ENCODE peak calls at places on chromosomes 6 and 20, in seven cellular contexts. J, K, H, B, I, Y and G are unnamed samples.
A peak's percentile ranks its signal among the peaks of the same experiment; 100 is the strongest.

GRCh38 chr6:124011180-124011579 is 207.5 kb downstream of the NKAIN2 start:
- DNase-seq in J (no peak), K (no peak), H (no peak), B (no peak), I (no peak), Y (no peak), G (no peak)

GRCh38 chr6:110183292-110183691 is 3.1 kb downstream of the CDC40 start:
- DNase-seq in J (no peak), K (no peak), H (no peak), B (no peak), I (no peak), Y (no peak), G (no peak)

GRCh38 chr6:69086689-69087088 is 451.6 kb downstream of the ADGRB3 start:
- DNase-seq in J (no peak), K (no peak), H (no peak), B (no peak), I (no peak), Y (no peak), G (no peak)

GRCh38 chr6:131532476-131533108 is 40.4 kb upstream of the ARG1 start:
- DNase-seq in J (no peak), K (no peak), H (no peak), B (no peak), I (no peak), Y (no peak), G (no peak)

GRCh38 chr6:75755704-75756103 is 6.7 kb downstream of the MYO6 start:
- DNase-seq in J (no peak), K (no peak), H (no peak), B (no peak), I (no peak), Y (no peak), G (no peak)

GRCh38 chr6:158627168-158627939 is 17.2 kb downstream of the DYNLT1 start:
- DNase-seq in J (no peak), K (no peak), H (no peak), B (no peak), I (no peak), Y (no peak), G (peak; percentile 15)

GRCh38 chr20:53621482-53622246 is 28.0 kb upstream of the ZNF217 start:
- DNase-seq in J (peak; percentile 38), K (peak; percentile 45), H (peak; percentile 66), B (no peak), I (peak; percentile 100), Y (peak; percentile 96), G (peak; percentile 67)

GRCh38 chr6:145633981-145634627 is 101.2 kb downstream of the EPM2A start:
- DNase-seq in J (peak; percentile 85), K (peak; percentile 83), H (peak; percentile 94), B (peak; percentile 83), I (peak; percentile 86), Y (peak; percentile 66), G (peak; percentile 91)

GRCh38 chr6:116106146-116106545 is 5.5 kb downstream of the NT5DC1 start:
- DNase-seq in J (no peak), K (no peak), H (no peak), B (no peak), I (no peak), Y (no peak), G (no peak)

DNA sequence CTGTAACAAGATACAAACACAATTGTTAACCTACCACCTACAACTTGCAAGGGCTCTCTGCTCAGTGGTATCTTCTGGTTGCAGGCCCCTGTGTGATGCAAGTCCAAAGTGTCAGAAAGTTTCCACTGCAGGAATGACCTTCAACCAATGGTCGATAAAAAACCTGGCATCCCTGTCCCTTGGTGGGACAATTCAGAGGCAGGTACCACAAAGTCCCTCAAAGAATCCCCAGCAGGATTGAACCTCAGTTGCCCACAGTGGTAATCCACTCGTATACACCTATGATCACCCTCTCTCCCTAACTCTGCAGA is 15.9 kb downstream of the GLO1 start:
- DNase-seq in J (no peak), K (no peak), H (no peak), B (no peak), I (no peak), Y (no peak), G (no peak)
- H3K4me1 ChIP-seq in J (peaks cover 4% of the 10 kb centered on the region), K (peaks cover 27% of the 10 kb centered on the region), H (no peaks in the 10 kb centered on the region), B (no peaks in the 10 kb centered on the region), I (no peaks in the 10 kb centered on the region), Y (no peaks in the 10 kb centered on the region), G (no peaks in the 10 kb centered on the region)

GRCh38 chr6:319177-320131 is 27.2 kb downstream of the DUSP22 start:
- DNase-seq in J (no peak), K (no peak), H (no peak), B (no peak), I (no peak), Y (no peak), G (no peak)

GRCh38 chr6:321158-321438 is 28.8 kb downstream of the DUSP22 start:
- DNase-seq in J (no peak), K (no peak), H (no peak), B (no peak), I (peak; percentile 31), Y (no peak), G (no peak)

GRCh38 chr6:318265-318890 is 26.1 kb downstream of the DUSP22 start:
- DNase-seq in J (no peak), K (no peak), H (no peak), B (no peak), I (no peak), Y (no peak), G (no peak)

GRCh38 chr6:322205-322930 is 30.1 kb downstream of the DUSP22 start:
- DNase-seq in J (no peak), K (no peak), H (no peak), B (no peak), I (no peak), Y (no peak), G (no peak)

GRCh38 chr6:320351-321157 is 28.3 kb downstream of the DUSP22 start:
- DNase-seq in J (no peak), K (no peak), H (no peak), B (no peak), I (no peak), Y (no peak), G (no peak)
- H3K4me3 ChIP-seq in J (no peak overlapping the region), K (no peak overlapping the region), H (no peak overlapping the region), B (no peak overlapping the region), I (no peak overlapping the region), Y (no peak overlapping the region), G (no peak overlapping the region)

GRCh38 chr6:1617466-1618304 is 8.0 kb downstream of the FOXC1 start:
- DNase-seq in J (no peak), K (no peak), H (no peak), B (no peak), I (no peak), Y (no peak), G (no peak)
- H3K4me1 ChIP-seq in J (peaks cover 10% of the 10 kb centered on the region), K (peaks cover 12% of the 10 kb centered on the region), H (peaks cover 19% of the 10 kb centered on the region), B (peaks cover 31% of the 10 kb centered on the region), I (no peaks in the 10 kb centered on the region), Y (peaks cover 8% of the 10 kb centered on the region), G (no peaks in the 10 kb centered on the region)

GRCh38 chr20:2800590-2801458 is at the start of gene CPXM1:
- DNase-seq in J (no peak), K (no peak), H (peak; percentile 55), B (no peak), I (no peak), Y (no peak), G (no peak)
- H3K4me3 ChIP-seq in J (peak within 1 kb of the TSS; percentile 2), K (peak within 1 kb of the TSS; percentile 48), H (peak within 1 kb of the TSS; percentile 55), B (peak within 1 kb of the TSS; percentile 49), I (no peak within 1 kb of the TSS), Y (peak within 1 kb of the TSS; percentile 14), G (peak within 1 kb of the TSS; percentile 9)